ENCODE peak calls at places on chromosomes 11 and 22, in five cellular contexts. N is dorsolateral prefrontal cortex; C is stimulated activated naive CD8-positive, alpha-beta T cell treated with anti-CD3 and anti-CD28 coated beads, Interleukin-15, Interleukin-2, amounts not matched to agents 100 U/mL and 50 U/mL, for 24 hours; B is NCI-H524 treated with DMSO at 0.1 percent for 48 hours; J is NCI-H2081 treated with DMSO at 0.1 percent for 48 hours. K is an unnamed sample.

GRCh38 chr11:78039919-78040671 is 17.0 kb upstream of the KCTD14 start:
- DNase-seq in N (peak), C (peak), B (no peak), J (no peak), K (peak)

GRCh38 chr11:69841859-69842698 is 22.9 kb upstream of the FGF3 start:
- DNase-seq in N (no peak), C (peak), B (no peak), J (no peak), K (no peak)

GRCh38 chr11:47408598-47409439 is 429 bp downstream of the SLC39A13 start:
- DNase-seq in N (peak), C (no peak), B (no peak), J (no peak), K (no peak)

GRCh38 chr22:19694696-19695095 is 19.6 kb upstream of the SEPTIN5 start:
- DNase-seq in N (no peak), C (no peak), B (no peak), J (no peak), K (no peak)

GRCh38 chr11:77381749-77382693 is 80.5 kb upstream of the GDPD4 start:
- DNase-seq in N (no peak), C (no peak), B (peak), J (no peak), K (no peak)

GRCh38 chr22:36951746-36952145 is 38.3 kb downstream of the CSF2RB start:
- DNase-seq in N (no peak), C (no peak), B (no peak), J (no peak), K (no peak)

GRCh38 chr11:118176400-118177134 is at the start of gene SCN2B:
- DNase-seq in N (no peak), C (no peak), B (no peak), J (no peak), K (no peak)

GRCh38 chr22:43990044-43990443 is 34.1 kb upstream of the PARVB start:
- DNase-seq in N (no peak), C (no peak), B (no peak), J (peak), K (no peak)

GRCh38 chr11:17515443-17516176 is 28.6 kb downstream of the USH1C start:
- DNase-seq in N (no peak), C (no peak), B (no peak), J (no peak), K (no peak)

GRCh38 chr22:37905534-37906363 is at the start of gene MICALL1:
- DNase-seq in N (peak), C (peak), B (no peak), J (no peak), K (no peak)

GRCh38 chr11:75845324-75845723 is 30.3 kb downstream of the UVRAG start:
- DNase-seq in N (no peak), C (no peak), B (no peak), J (no peak), K (no peak)

GRCh38 chr22:48104102-48104738 is 1341.8 kb downstream of the TBC1D22A start:
- DNase-seq in N (no peak), C (no peak), B (no peak), J (no peak), K (no peak)

GRCh38 chr11:87778341-87778740 is 396.9 kb downstream of the RAB38 start:
- DNase-seq in N (no peak), C (no peak), B (no peak), J (no peak), K (peak)

GRCh38 chr11:57469268-57469667 is 8.9 kb downstream of the RTN4RL2 start:
- DNase-seq in N (no peak), C (no peak), B (no peak), J (no peak), K (no peak)

GRCh38 chr11:7251836-7252682 is at the start of gene SYT9:
- DNase-seq in N (peak), C (peak), B (no peak), J (no peak), K (peak)

GRCh38 chr22:48979482-48979881 is 848.2 kb downstream of the BRD1 start:
- DNase-seq in N (no peak), C (no peak), B (no peak), J (no peak), K (no peak)

GRCh38 chr11:93481696-93482095 is 61.5 kb downstream of the SMCO4 start:
- DNase-seq in N (no peak), C (no peak), B (no peak), J (no peak), K (no peak)

GRCh38 chr22:35215993-35216392 is 41.3 kb upstream of the HMGXB4 start:
- DNase-seq in N (no peak), C (no peak), B (no peak), J (no peak), K (no peak)

K was measured in substantia nigra.